ENCODE peak calls at places on chromosomes 6 and 20, in seven cellular contexts. E is gastrocnemius medialis, O is ascending aorta, N is HL-60, A is mammary epithelial cell, K is GM23248, D is GM23338. M is an unnamed sample.

GRCh38 chr6:3351105-3351676 is 92.4 kb downstream of the PSMG4 start:
- DNase-seq in N (no peak), D (no peak), E (no peak), K (no peak), A (no peak), O (no peak), M (no peak)

GRCh38 chr6:168473197-168473596 is 32.2 kb downstream of the SMOC2 start:
- DNase-seq in N (no peak), A (no peak), O (no peak), E (no peak), D (no peak), K (no peak), M (no peak)

GRCh38 chr6:43996614-43997341 is 130.5 kb downstream of the MRPL14 start:
- DNase-seq in A (no peak), E (peak; percentile 7), N (no peak), D (no peak), K (no peak), O (no peak), M (no peak)

GRCh38 chr6:1391692-1392309 is 2.4 kb downstream of the FOXF2 start:
- DNase-seq in N (no peak), O (no peak), K (peak; percentile 45), A (no peak), D (no peak), E (no peak), M (no peak)

GRCh38 chr6:119196732-119197131 is 118.3 kb upstream of the FAM184A start:
- DNase-seq in E (no peak), N (no peak), A (no peak), O (no peak), D (no peak), K (no peak), M (no peak)

GRCh38 chr6:181049-181654 is 111.1 kb upstream of the DUSP22 start:
- DNase-seq in E (no peak), O (no peak), N (no peak), D (no peak), K (no peak), A (no peak), M (no peak)

GRCh38 chr20:63522091-63522868 is 1.7 kb downstream of the PPDPF start:
- DNase-seq in N (no peak), K (no peak), O (no peak), D (no peak), E (no peak), A (no peak), M (no peak)

GRCh38 chr6:125953502-125953875 is 3.1 kb upstream of the HINT3 start:
- DNase-seq in O (no peak), N (no peak), D (peak; percentile 76), K (no peak), A (peak; percentile 48), E (no peak), M (no peak)

GRCh38 chr6:75486850-75487568 is 6.6 kb downstream of the FILIP1 start:
- DNase-seq in A (no peak), N (no peak), K (no peak), D (no peak), O (no peak), E (peak; percentile 28), M (peak; percentile 18)

GRCh38 chr20:43409041-43409913 is 48.4 kb upstream of the SRSF6 start:
- DNase-seq in E (no peak), N (no peak), D (peak; percentile 57), K (peak; percentile 70), A (peak; percentile 24), O (no peak), M (no peak)

GRCh38 chr6:28643017-28643740 is 117.5 kb downstream of the GPX5 start:
- DNase-seq in E (no peak), O (no peak), N (no peak), A (peak; percentile 86), K (peak; percentile 73), D (peak; percentile 83), M (no peak)

GRCh38 chr6:156828280-156828703 is 51.1 kb downstream of the ARID1B start:
- DNase-seq in E (peak; percentile 93), N (no peak), O (no peak), D (no peak), K (peak; percentile 94), A (peak; percentile 93), M (peak; percentile 60)

GRCh38 chr6:84263557-84263956 is 36.1 kb upstream of the CEP162 start:
- DNase-seq in E (no peak), O (no peak), K (no peak), D (peak; percentile 53), A (peak; percentile 8), N (no peak), M (no peak)

GRCh38 chr6:53837875-53838806 is 43.3 kb downstream of the LRRC1 start:
- DNase-seq in O (no peak), N (no peak), E (no peak), D (no peak), K (no peak), A (no peak), M (no peak)
- H3K27ac ChIP-seq in O (no peak overlapping the region), N (no peak overlapping the region), E (no peak overlapping the region), D (no peak overlapping the region), K (no peak overlapping the region), A (no peak overlapping the region), M (no peak overlapping the region)

GRCh38 chr6:33173228-33174180 is 18.8 kb downstream of the COL11A2 start:
- DNase-seq in O (no peak), E (no peak), N (no peak), D (no peak), K (no peak), A (no peak), M (no peak)
- H3K27ac ChIP-seq in O (no peak overlapping the region), E (no peak overlapping the region), N (no peak overlapping the region), D (no peak overlapping the region), K (no peak overlapping the region), A (no peak overlapping the region), M (no peak overlapping the region)

GRCh38 chr6:68640506-68640875 is 5.4 kb downstream of the ADGRB3 start:
- DNase-seq in A (no peak), E (no peak), N (no peak), O (no peak), D (no peak), K (no peak), M (no peak)
- H3K27ac ChIP-seq in A (no peak overlapping the region), E (no peak overlapping the region), N (no peak overlapping the region), O (peak overlapping the region; percentile 43), D (no peak overlapping the region), K (no peak overlapping the region), M (no peak overlapping the region)

GRCh38 chr6:7909323-7910276 is 988 bp downstream of the TXNDC5 start:
- DNase-seq in K (peak; percentile 85), O (no peak), A (peak; percentile 32), E (no peak), N (no peak), D (peak; percentile 77), M (no peak)
- H3K27ac ChIP-seq in K (peak overlapping the region; percentile 73), O (no peak overlapping the region), A (peak overlapping the region; percentile 37), E (peak overlapping the region; percentile 78), N (peak overlapping the region; percentile 77), D (no peak overlapping the region), M (peak overlapping the region; percentile 53)

DNA sequence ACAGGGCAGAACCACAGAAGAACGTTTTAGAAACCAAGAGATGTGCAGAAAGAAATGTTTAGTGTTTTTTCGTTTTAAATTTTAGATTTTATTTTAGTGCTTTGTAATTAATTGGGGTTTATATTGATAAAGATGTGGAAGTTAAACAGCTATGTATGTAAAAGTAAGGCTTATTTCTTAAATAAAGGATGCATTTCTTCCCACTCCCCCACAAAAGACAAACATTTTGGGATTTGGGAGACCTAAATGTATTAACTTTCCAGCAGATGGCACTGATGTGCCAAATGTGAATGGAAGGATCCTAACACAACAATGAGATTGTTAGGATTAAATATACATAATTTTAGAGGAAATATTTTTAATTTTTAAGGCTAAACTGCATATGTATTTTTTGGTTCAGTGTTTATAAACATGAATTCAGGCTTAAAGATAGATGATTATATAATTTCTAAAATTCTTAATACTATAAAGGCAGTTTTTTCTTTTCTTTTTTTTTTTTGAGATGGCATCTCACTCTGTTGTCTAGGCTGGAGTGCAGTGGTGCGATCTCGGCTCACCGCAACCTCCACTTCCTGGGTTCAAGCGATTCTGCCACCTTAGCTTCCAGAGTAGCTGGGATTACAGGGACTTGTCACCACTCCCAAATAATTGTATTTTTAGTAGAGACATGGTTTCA is 12.0 kb downstream of the PFDN4 start:
- DNase-seq in E (no peak), K (peak; percentile 72), N (no peak), A (peak; percentile 28), D (peak; percentile 42), O (no peak), M (no peak)
- H3K27ac ChIP-seq in E (no peak overlapping the region), K (no peak overlapping the region), N (no peak overlapping the region), A (no peak overlapping the region), D (no peak overlapping the region), O (no peak overlapping the region), M (no peak overlapping the region)

DNA sequence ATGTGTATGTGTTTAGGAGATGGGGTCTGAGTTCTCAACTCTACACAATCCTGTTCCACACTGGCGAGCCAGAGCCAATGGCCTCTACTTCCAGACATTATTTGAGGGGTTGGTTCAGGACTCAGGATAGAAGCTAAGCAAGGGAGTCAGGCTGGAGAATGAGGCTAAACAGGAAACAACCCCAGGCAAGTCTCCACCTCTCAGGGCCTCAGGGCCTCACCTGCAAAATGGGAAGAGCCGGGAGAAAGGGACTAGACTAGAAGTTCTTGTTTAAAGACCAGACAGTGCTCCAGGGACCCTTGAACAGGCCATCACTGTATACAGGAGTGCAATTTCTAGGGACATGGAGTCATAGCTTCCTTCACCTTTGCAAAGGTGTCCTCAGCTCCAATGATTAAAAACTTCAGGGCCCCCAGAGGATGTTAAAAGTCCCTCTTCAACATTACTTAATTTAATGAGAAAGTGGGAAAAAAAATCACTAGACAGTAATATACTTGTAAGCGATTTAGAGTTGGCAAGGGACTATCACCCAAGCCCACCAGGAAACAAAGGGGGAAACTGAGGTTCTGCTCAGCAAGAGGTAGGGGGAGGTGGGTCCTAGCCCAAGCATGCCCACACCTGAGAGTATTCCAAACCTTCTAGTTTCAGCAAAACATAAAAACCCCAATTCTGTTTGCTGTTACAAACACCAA is 41.7 kb downstream of the ZMYND8 start:
- DNase-seq in N (no peak), D (no peak), A (no peak), O (no peak), E (no peak), K (no peak), M (no peak)
- H3K27ac ChIP-seq in N (no peak overlapping the region), D (peak overlapping the region; percentile 100), A (peak overlapping the region; percentile 95), O (peak overlapping the region; percentile 99), E (peak overlapping the region; percentile 97), K (peak overlapping the region; percentile 98), M (peak overlapping the region; percentile 100)

GRCh38 chr6:104753251-104753650 is 106.5 kb downstream of the HACE1 start:
- DNase-seq in A (no peak), E (no peak), O (no peak), D (peak; percentile 25), K (no peak), N (no peak), M (no peak)

GRCh38 chr6:104754788-104755409 is 104.8 kb downstream of the HACE1 start:
- DNase-seq in E (no peak), K (no peak), D (no peak), O (no peak), N (no peak), A (no peak), M (no peak)

DNA sequence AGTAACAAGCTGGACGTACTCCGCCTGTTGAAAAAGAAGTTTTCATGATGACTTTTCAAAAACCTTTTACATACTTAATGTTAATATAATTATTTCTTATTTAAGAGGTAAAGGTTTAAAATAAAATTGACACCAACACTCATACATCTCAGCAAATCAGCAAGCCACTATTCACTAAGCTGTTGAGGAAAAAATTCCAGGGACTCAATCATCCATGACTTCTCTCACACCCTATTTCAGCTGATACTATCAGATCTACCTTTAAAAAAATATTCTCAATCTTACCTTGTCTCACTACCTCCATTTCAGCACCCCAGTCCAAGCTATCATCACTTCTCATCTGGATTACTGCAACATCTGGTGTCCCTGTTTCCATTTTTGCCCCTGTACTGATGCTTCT is 109.3 kb downstream of the HACE1 start:
- DNase-seq in D (no peak), N (no peak), E (no peak), O (no peak), K (no peak), A (no peak), M (no peak)
- H3K27ac ChIP-seq in D (no peak overlapping the region), N (no peak overlapping the region), E (no peak overlapping the region), O (no peak overlapping the region), K (no peak overlapping the region), A (no peak overlapping the region), M (no peak overlapping the region)

M was measured in epithelial cell of prostate.